ENCODE peak calls at places on chromosome X, in nine cellular contexts. L, A, K, M, G, U, X, H and W are unnamed samples.

GRCh38 chrX:72540318-72540717 is 32.3 kb downstream of the HDAC8 start:
- DNase-seq in K (no peak), G (no peak), X (no peak), H (peak; percentile 18), M (peak; percentile 21), U (peak; percentile 1), L (peak; percentile 6), A (no peak), W (peak; percentile 39)

GRCh38 chrX:15686818-15687685 is 22.4 kb upstream of the CLTRN start:
- DNase-seq in H (peak; percentile 9), G (no peak), A (peak; percentile 29), M (peak; percentile 43), K (peak; percentile 67), U (no peak), L (peak; percentile 32), X (peak; percentile 58), W (peak; percentile 55)

GRCh38 chrX:71128166-71128833 is 9.9 kb downstream of the MED12 start:
- DNase-seq in H (no peak), K (no peak), M (no peak), G (no peak), X (no peak), U (no peak), L (no peak), A (no peak), W (no peak)

GRCh38 chrX:1526565-1526964 is 10.4 kb downstream of the P2RY8 start:
- DNase-seq in K (no peak), G (no peak), M (no peak), L (no peak), H (no peak), U (no peak), A (no peak), X (no peak), W (no peak)

GRCh38 chrX:24242649-24243556 is 71.0 kb downstream of the SUPT20HL2 start:
- DNase-seq in X (no peak), M (no peak), A (no peak), L (no peak), G (no peak), K (peak; percentile 27), H (no peak), U (peak; percentile 66), W (no peak)

GRCh38 chrX:133415276-133416105 is at the start of gene GPC4:
- DNase-seq in X (peak; percentile 82), K (peak; percentile 70), U (no peak), A (no peak), M (no peak), H (no peak), G (no peak), L (no peak), W (no peak)

GRCh38 chrX:8879750-8880149 is 78.6 kb upstream of the FAM9A start:
- DNase-seq in H (no peak), A (no peak), X (peak; percentile 63), M (peak; percentile 20), G (no peak), U (no peak), K (peak; percentile 32), L (peak; percentile 1), W (no peak)

GRCh38 chrX:10208281-10208856 is 51.6 kb downstream of the CLCN4 start:
- DNase-seq in H (no peak), X (no peak), M (no peak), K (no peak), U (no peak), A (no peak), G (no peak), L (no peak), W (no peak)

GRCh38 chrX:21745756-21746155 is 12.2 kb downstream of the SMPX start:
- DNase-seq in H (no peak), M (no peak), U (no peak), G (no peak), K (peak; percentile 36), X (peak; percentile 53), A (no peak), L (no peak), W (no peak)

GRCh38 chrX:30597258-30598012 is 19.9 kb upstream of the TASL start:
- DNase-seq in K (no peak), L (no peak), H (no peak), G (no peak), A (no peak), X (no peak), U (no peak), M (no peak), W (no peak)

GRCh38 chrX:21638311-21638710 is 19.8 kb downstream of the KLHL34 start:
- DNase-seq in M (peak; percentile 78), L (no peak), G (no peak), A (no peak), H (no peak), K (no peak), X (no peak), U (peak; percentile 43), W (no peak)

GRCh38 chrX:119853449-119853848 is 686 bp upstream of the UPF3B start:
- DNase-seq in A (no peak), M (no peak), U (no peak), X (no peak), H (no peak), K (no peak), G (no peak), L (no peak), W (peak; percentile 1)

GRCh38 chrX:23825675-23826074 is 42.7 kb downstream of the SAT1 start:
- DNase-seq in G (no peak), M (no peak), A (no peak), K (no peak), H (no peak), X (no peak), L (no peak), U (no peak), W (no peak)

GRCh38 chrX:54182864-54183613 is at the start of gene FAM120C:
- DNase-seq in G (no peak), H (peak; percentile 37), U (no peak), A (no peak), X (peak; percentile 67), L (no peak), K (peak; percentile 51), M (peak; percentile 44), W (peak; percentile 36)

GRCh38 chrX:69968956-69969355 is 80.8 kb downstream of the AWAT2 start:
- DNase-seq in K (no peak), G (no peak), L (no peak), H (no peak), U (no peak), A (no peak), X (no peak), M (no peak), W (no peak)

GRCh38 chrX:108177321-108177990 is 85.9 kb downstream of the ATG4A start:
- DNase-seq in U (no peak), L (no peak), A (no peak), G (no peak), X (no peak), K (no peak), M (no peak), H (no peak), W (no peak)

GRCh38 chrX:9340619-9341304 is 124.1 kb upstream of the TBL1X start:
- DNase-seq in K (peak; percentile 27), X (no peak), U (no peak), H (no peak), L (peak; percentile 41), M (no peak), A (no peak), G (no peak), W (peak; percentile 3)

GRCh38 chrX:46704767-46705386 is 54.0 kb downstream of the SLC9A7 start:
- DNase-seq in K (no peak), H (no peak), U (no peak), L (no peak), G (no peak), A (no peak), M (peak; percentile 64), X (no peak), W (peak; percentile 24)

GRCh38 chrX:290476-291166 is 9.4 kb downstream of the PLCXD1 start:
- DNase-seq in H (no peak), U (no peak), G (no peak), K (no peak), M (no peak), X (no peak), A (no peak), L (no peak), W (no peak)

GRCh38 chrX:155023907-155024833 is 1.6 kb upstream of the F8 start:
- DNase-seq in A (no peak), U (no peak), X (no peak), K (no peak), L (no peak), G (no peak), H (no peak), M (no peak), W (no peak)

GRCh38 chrX:110414679-110415439 is 56.2 kb downstream of the RTL9 start:
- DNase-seq in G (no peak), H (no peak), X (no peak), L (no peak), K (no peak), U (peak; percentile 42), M (peak; percentile 33), A (no peak), W (no peak)

GRCh38 chrX:149151805-149152757 is 353.0 kb downstream of the IDS start:
- DNase-seq in H (no peak), K (no peak), U (peak; percentile 4), A (no peak), M (peak; percentile 80), G (no peak), L (no peak), X (no peak), W (no peak)

GRCh38 chrX:131752493-131753198 is 208.8 kb downstream of the OR13H1 start:
- DNase-seq in X (no peak), H (peak; percentile 75), G (peak; percentile 30), K (peak; percentile 84), L (no peak), U (no peak), A (no peak), M (no peak), W (peak; percentile 88)

GRCh38 chrX:130110379-130111219 is at the start of gene ELF4:
- DNase-seq in A (no peak), G (no peak), X (peak; percentile 70), K (peak; percentile 66), L (no peak), M (no peak), U (no peak), H (no peak), W (peak; percentile 68)

GRCh38 chrX:54891573-54891972 is 29.1 kb upstream of the TRO start:
- DNase-seq in U (no peak), L (peak; percentile 35), G (no peak), X (peak; percentile 21), K (no peak), A (peak; percentile 10), H (peak; percentile 6), M (peak; percentile 32), W (peak; percentile 25)

GRCh38 chrX:38985375-38985774 is 184.1 kb downstream of the MID1IP1 start:
- DNase-seq in L (peak; percentile 29), X (no peak), H (peak; percentile 13), G (no peak), U (no peak), K (no peak), A (no peak), M (peak; percentile 34), W (peak; percentile 5)

GRCh38 chrX:20432048-20432447 is 165.3 kb upstream of the RPS6KA3 start:
- DNase-seq in H (no peak), L (no peak), G (no peak), A (no peak), K (no peak), U (no peak), X (no peak), M (peak; percentile 18), W (no peak)

GRCh38 chrX:111719426-111720210 is 38.6 kb downstream of the ALG13 start:
- DNase-seq in X (no peak), H (no peak), L (peak; percentile 1), A (no peak), U (no peak), K (no peak), G (no peak), M (peak; percentile 12), W (peak; percentile 0)

GRCh38 chrX:30302957-30303356 is 6.2 kb downstream of the NR0B1 start:
- DNase-seq in L (no peak), G (no peak), X (peak; percentile 16), A (no peak), U (no peak), H (no peak), M (peak; percentile 57), K (peak; percentile 42), W (no peak)

GRCh38 chrX:117096528-117096927 is 633.8 kb upstream of the CT83 start:
- DNase-seq in X (no peak), K (no peak), L (no peak), G (no peak), A (no peak), U (no peak), M (no peak), H (no peak), W (no peak)

GRCh38 chrX:729583-730409 is 99.2 kb downstream of the SHOX start:
- DNase-seq in A (no peak), H (no peak), M (no peak), U (no peak), X (no peak), G (no peak), K (no peak), L (no peak), W (no peak)